ENCODE peak calls at places on chromosomes 12 and 14, in four cellular contexts. One of them, this sample, is unnamed.

GRCh38 chr12:62767506-62767905 is 167.4 kb downstream of the PPM1H start:
- DNase-seq in HL-60: no peak
- DNase-seq in endothelial cell: no peak
- DNase-seq in uterus: no peak
- DNase-seq in this sample: no peak

GRCh38 chr12:91931110-91931509 is 214.5 kb downstream of the BTG1 start:
- DNase-seq in uterus: no peak
- DNase-seq in endothelial cell: no peak
- DNase-seq in HL-60: no peak
- DNase-seq in this sample: no peak

GRCh38 chr12:92142251-92142896 is 3.3 kb downstream of the BTG1 start:
- DNase-seq in uterus: no peak
- DNase-seq in HL-60: no peak
- DNase-seq in endothelial cell: no peak
- DNase-seq in this sample: no peak

GRCh38 chr12:110689601-110690430 is 901 bp upstream of the HVCN1 start:
- DNase-seq in HL-60: no peak
- DNase-seq in endothelial cell: peak
- DNase-seq in uterus: peak
- DNase-seq in this sample: no peak

GRCh38 chr12:84698576-84699333 is 213.8 kb downstream of the SLC6A15 start:
- DNase-seq in HL-60: no peak
- DNase-seq in endothelial cell: no peak
- DNase-seq in uterus: no peak
- DNase-seq in this sample: no peak

GRCh38 chr12:129486931-129487330 is 416.9 kb downstream of the TMEM132D start:
- DNase-seq in uterus: no peak
- DNase-seq in endothelial cell: no peak
- DNase-seq in HL-60: no peak
- DNase-seq in this sample: no peak

GRCh38 chr14:99537399-99537798 is 56.2 kb downstream of the CCNK start:
- DNase-seq in endothelial cell: no peak
- DNase-seq in uterus: peak
- DNase-seq in HL-60: no peak
- DNase-seq in this sample: no peak

GRCh38 chr12:45613306-45613705 is 116.2 kb upstream of the ARID2 start:
- DNase-seq in endothelial cell: no peak
- DNase-seq in HL-60: no peak
- DNase-seq in uterus: no peak
- DNase-seq in this sample: no peak

GRCh38 chr14:26204954-26205479 is 392.8 kb downstream of the NOVA1 start:
- DNase-seq in HL-60: no peak
- DNase-seq in uterus: peak
- DNase-seq in endothelial cell: peak
- DNase-seq in this sample: no peak

GRCh38 chr14:89033756-89034155 is 209.3 kb downstream of the TTC8 start:
- DNase-seq in HL-60: no peak
- DNase-seq in uterus: no peak
- DNase-seq in endothelial cell: no peak
- DNase-seq in this sample: no peak

GRCh38 chr12:117119592-117120198 is 20.5 kb upstream of the TESC start:
- DNase-seq in HL-60: no peak
- DNase-seq in endothelial cell: peak
- DNase-seq in uterus: no peak
- DNase-seq in this sample: no peak

GRCh38 chr14:98163285-98163741 is 1108.7 kb downstream of the BCL11B start:
- DNase-seq in uterus: no peak
- DNase-seq in HL-60: no peak
- DNase-seq in endothelial cell: no peak
- DNase-seq in this sample: no peak

GRCh38 chr12:52837341-52837741 is 3.2 kb upstream of the KRT79 start:
- DNase-seq in HL-60: no peak
- DNase-seq in uterus: no peak
- DNase-seq in endothelial cell: no peak
- DNase-seq in this sample: no peak

GRCh38 chr12:56087220-56087619 is 7.3 kb downstream of the ERBB3 start:
- DNase-seq in endothelial cell: no peak
- DNase-seq in HL-60: no peak
- DNase-seq in uterus: no peak
- DNase-seq in this sample: no peak

DNA sequence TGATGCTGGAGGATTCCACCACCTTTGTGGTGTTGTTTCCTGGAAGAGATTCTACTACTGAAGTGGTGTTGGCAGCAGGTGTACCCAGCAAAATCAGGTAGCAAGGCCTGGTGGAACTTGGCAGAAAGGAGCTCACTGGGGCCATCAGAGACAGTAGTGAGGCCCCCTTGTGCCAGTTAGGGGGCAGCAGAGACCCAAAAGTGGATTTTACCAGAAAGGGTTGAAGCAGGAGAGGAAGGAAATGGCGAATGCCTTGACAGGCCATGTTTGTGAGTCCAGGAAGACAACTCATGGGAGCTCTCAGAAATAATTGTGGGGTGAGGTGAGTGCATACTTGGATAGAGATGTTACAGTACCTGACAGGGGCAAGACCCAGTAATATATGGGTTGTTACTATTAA is 137.7 kb upstream of the FGD4 start:
- DNase-seq in HL-60: no peak
- DNase-seq in uterus: no peak
- DNase-seq in endothelial cell: no peak
- DNase-seq in this sample: no peak
- TF ChIP-seq CTCF in HL-60: no peak
- TF ChIP-seq CTCF in uterus: no peak
- TF ChIP-seq CTCF in endothelial cell: no peak
- TF ChIP-seq CTCF in this sample: no peak

DNA sequence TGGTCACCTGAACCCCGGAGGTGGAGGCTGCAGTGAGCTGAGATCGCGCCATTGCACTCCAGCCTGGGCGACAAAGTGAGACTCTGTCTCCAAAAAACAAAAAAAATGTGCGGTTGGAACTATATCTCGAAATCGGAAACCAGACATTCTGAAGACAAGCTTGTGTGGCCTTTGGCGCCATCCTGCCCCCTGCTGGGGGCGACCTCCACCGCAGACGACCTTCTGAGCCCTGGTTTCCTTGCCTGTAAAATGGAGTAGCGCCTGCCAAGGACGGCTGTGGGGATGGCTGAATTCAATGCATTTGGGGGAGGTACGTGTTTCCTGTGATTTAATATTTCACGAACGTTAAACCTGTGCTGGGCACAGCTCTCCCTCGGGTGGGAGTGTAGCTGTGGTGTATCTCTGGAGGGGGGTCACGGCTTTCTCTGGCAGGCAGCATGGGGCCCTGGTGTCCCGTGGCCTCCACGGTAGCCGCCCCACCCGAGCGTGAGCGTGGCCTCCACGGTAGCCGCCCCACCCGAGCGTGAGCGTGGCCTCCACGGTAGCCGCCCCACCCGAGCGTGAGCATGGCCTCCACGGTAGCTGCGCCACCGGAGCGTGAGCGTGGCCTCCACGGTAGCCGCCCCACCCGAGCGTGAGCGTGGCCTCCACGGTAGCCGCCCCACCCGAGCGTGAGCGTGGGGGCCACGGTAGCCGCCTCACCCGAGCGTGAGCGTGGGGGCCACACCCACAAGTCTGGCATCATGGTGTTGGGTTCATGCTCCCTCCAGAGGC is 55.3 kb downstream of the LRCOL1 start:
- DNase-seq in uterus: no peak
- DNase-seq in HL-60: peak
- DNase-seq in endothelial cell: peak
- DNase-seq in this sample: no peak
- TF ChIP-seq CTCF in uterus: no peak
- TF ChIP-seq CTCF in HL-60: peak
- TF ChIP-seq CTCF in endothelial cell: peak
- TF ChIP-seq CTCF in this sample: peak

GRCh38 chr12:29427964-29428363 is 47.0 kb upstream of the ERGIC2 start:
- DNase-seq in uterus: no peak
- DNase-seq in endothelial cell: no peak
- DNase-seq in HL-60: peak
- DNase-seq in this sample: no peak
- TF ChIP-seq CTCF in uterus: no peak
- TF ChIP-seq CTCF in endothelial cell: peak
- TF ChIP-seq CTCF in HL-60: peak
- TF ChIP-seq CTCF in this sample: no peak

GRCh38 chr14:104370256-104370870 is 209.2 kb upstream of the C14orf180 start:
- DNase-seq in HL-60: no peak
- DNase-seq in endothelial cell: peak
- DNase-seq in uterus: no peak
- DNase-seq in this sample: no peak
- TF ChIP-seq CTCF in HL-60: no peak
- TF ChIP-seq CTCF in endothelial cell: peak
- TF ChIP-seq CTCF in uterus: peak
- TF ChIP-seq CTCF in this sample: peak